ENCODE peak calls at places on chromosomes 6 and 20, in eight cellular contexts. S is neural progenitor cell; Q is ACHN; G is foreskin keratinocyte; N is activated naive CD4-positive, alpha-beta T cell treated with Interleukin-2 at 50 U/mL for 16 hours; Y is A549; J is activated naive CD8-positive, alpha-beta T cell treated with anti-CD3 and anti-CD28 coated beads, Interleukin-2, amount 50 U/mL, for 24 hours; E is cardiac muscle cell. A is an unnamed sample.

GRCh38 chr20:16846011-16846410 is 97.9 kb downstream of the OTOR start:
- DNase-seq in Y (no peak), G (no peak), J (no peak), N (no peak), Q (peak), E (no peak), S (no peak), A (no peak)

GRCh38 chr20:49888341-49889244 is 26.7 kb downstream of the SPATA2 start:
- DNase-seq in G (no peak), E (peak), J (peak), Y (peak), Q (peak), S (peak), N (peak), A (no peak)

GRCh38 chr20:53438368-53438767 is 155.3 kb downstream of the ZNF217 start:
- DNase-seq in J (no peak), Q (no peak), E (no peak), N (no peak), S (no peak), G (no peak), Y (no peak), A (no peak)

GRCh38 chr6:15501806-15502450 is 160.9 kb downstream of the DTNBP1 start:
- DNase-seq in Y (no peak), J (no peak), S (no peak), G (no peak), Q (peak), N (no peak), E (no peak), A (no peak)

GRCh38 chr6:46684771-46685170 is 2.9 kb upstream of the TDRD6 start:
- DNase-seq in S (no peak), J (no peak), N (no peak), G (peak), Y (no peak), E (no peak), Q (no peak), A (no peak)

GRCh38 chr6:122422614-122423267 is 23.3 kb downstream of the HSF2 start:
- DNase-seq in S (no peak), Y (no peak), Q (no peak), N (no peak), J (no peak), E (no peak), G (no peak), A (no peak)

GRCh38 chr6:132115714-132116366 is 164.7 kb upstream of the CCN2 start:
- DNase-seq in Y (no peak), E (no peak), G (peak), Q (no peak), N (no peak), J (no peak), S (no peak), A (no peak)

GRCh38 chr20:63120286-63121090 is 95.4 kb downstream of the YTHDF1 start:
- DNase-seq in Q (no peak), G (no peak), Y (no peak), J (no peak), S (no peak), E (no peak), N (no peak), A (no peak)

GRCh38 chr20:54559890-54560289 is 84.5 kb downstream of the DOK5 start:
- DNase-seq in Y (no peak), Q (no peak), J (no peak), E (no peak), N (no peak), G (no peak), S (no peak), A (no peak)

GRCh38 chr20:59042151-59042795 is at the start of gene PRELID3B:
- DNase-seq in G (peak), N (no peak), S (peak), J (peak), Q (peak), Y (peak), E (no peak), A (no peak)

GRCh38 chr6:98146656-98147055 is 687.7 kb upstream of the POU3F2 start:
- DNase-seq in G (no peak), J (no peak), S (no peak), N (no peak), Y (no peak), Q (no peak), E (no peak), A (no peak)

GRCh38 chr6:126716826-126717514 is 377.1 kb downstream of the CENPW start:
- DNase-seq in E (peak), Y (no peak), J (no peak), Q (no peak), G (peak), N (no peak), S (peak), A (no peak)

GRCh38 chr6:122997541-122998150 is 1.6 kb downstream of the CLVS2 start:
- DNase-seq in Y (no peak), S (no peak), J (no peak), E (no peak), Q (no peak), N (no peak), G (no peak), A (no peak)

GRCh38 chr6:100465701-100466409 is 1.1 kb upstream of the SIM1 start:
- DNase-seq in Y (no peak), E (no peak), Q (peak), J (no peak), G (no peak), S (peak), N (no peak), A (no peak)

GRCh38 chr20:47187450-47188195 is 168.9 kb downstream of the ZMYND8 start:
- DNase-seq in S (no peak), Y (no peak), Q (no peak), J (peak), E (no peak), G (no peak), N (peak), A (no peak)

GRCh38 chr6:66396549-66396948 is 689.5 kb upstream of the EYS start:
- DNase-seq in G (no peak), J (no peak), Y (no peak), N (no peak), S (no peak), E (no peak), Q (no peak), A (no peak)

GRCh38 chr6:105784179-105784578 is 302.0 kb upstream of the PRDM1 start:
- DNase-seq in Y (no peak), N (no peak), J (no peak), G (no peak), S (no peak), E (no peak), Q (no peak), A (no peak)

GRCh38 chr6:53179961-53180651 is 31.5 kb upstream of the GCM1 start:
- DNase-seq in G (no peak), E (peak), J (peak), S (no peak), Q (no peak), N (no peak), Y (no peak), A (peak)

GRCh38 chr6:30793521-30794194 is 49.3 kb upstream of the IER3 start:
- DNase-seq in G (no peak), S (no peak), J (no peak), E (no peak), Y (no peak), Q (no peak), N (no peak), A (no peak)

GRCh38 chr20:11769825-11770224 is 147.9 kb upstream of the BTBD3 start:
- DNase-seq in J (no peak), N (no peak), G (peak), Q (no peak), S (no peak), E (no peak), Y (no peak), A (no peak)

GRCh38 chr20:38337561-38338140 is 8.6 kb upstream of the LBP start:
- DNase-seq in S (peak), G (no peak), Q (peak), N (no peak), J (peak), E (peak), Y (peak), A (no peak)

GRCh38 chr20:34389206-34389953 is 26.3 kb downstream of the ITCH start:
- DNase-seq in J (no peak), E (no peak), Y (no peak), N (no peak), Q (no peak), S (no peak), G (no peak), A (no peak)

GRCh38 chr6:111588366-111588765 is 17.3 kb downstream of the TRAF3IP2 start:
- DNase-seq in Q (no peak), Y (no peak), E (no peak), S (no peak), G (no peak), N (no peak), J (no peak), A (no peak)

GRCh38 chr20:45621593-45621992 is 7.9 kb upstream of the WFDC10A start:
- DNase-seq in N (no peak), S (no peak), E (no peak), G (no peak), Y (no peak), J (no peak), Q (no peak), A (no peak)

GRCh38 chr6:163416640-163417253 is 2.2 kb downstream of the QKI start:
- DNase-seq in Q (peak), E (peak), J (peak), N (peak), G (no peak), S (peak), Y (peak), A (peak)

GRCh38 chr20:15613530-15613929 is 959.7 kb downstream of the KIF16B start:
- DNase-seq in E (peak), Q (no peak), J (no peak), G (no peak), Y (no peak), S (no peak), N (no peak), A (no peak)

GRCh38 chr6:149851461-149851860 is 12.7 kb downstream of the LRP11 start:
- DNase-seq in Q (no peak), G (no peak), J (no peak), S (no peak), E (no peak), Y (no peak), N (no peak), A (no peak)

GRCh38 chr6:33761922-33762629 is 15.4 kb upstream of the IP6K3 start:
- DNase-seq in Y (peak), J (peak), Q (peak), E (peak), S (peak), G (no peak), N (peak), A (no peak)

GRCh38 chr6:116876635-116877611 is at the start of gene RFX6:
- DNase-seq in N (no peak), Q (no peak), Y (peak), J (no peak), E (peak), G (no peak), S (peak), A (no peak)